ENCODE peak calls at places on chromosomes 12 and 14, in five cellular contexts. One of them, this sample, is unnamed.

GRCh38 chr14:101991336-101991735 is 27.0 kb downstream of the DYNC1H1 start:
- DNase-seq in stimulated activated naive CD4-positive, alpha-beta T cell: no peak
- DNase-seq in NCI-H1417: no peak
- DNase-seq in GM03348: no peak
- DNase-seq in effector memory CD8-positive, alpha-beta T cell: no peak
- DNase-seq in this sample: no peak

GRCh38 chr14:22898302-22898894 is 15.4 kb downstream of the REM2 start:
- DNase-seq in stimulated activated naive CD4-positive, alpha-beta T cell: no peak
- DNase-seq in NCI-H1417: no peak
- DNase-seq in GM03348: peak
- DNase-seq in effector memory CD8-positive, alpha-beta T cell: no peak
- DNase-seq in this sample: peak

GRCh38 chr12:124786065-124786964 is 77.3 kb downstream of the SCARB1 start:
- DNase-seq in NCI-H1417: peak
- DNase-seq in effector memory CD8-positive, alpha-beta T cell: no peak
- DNase-seq in stimulated activated naive CD4-positive, alpha-beta T cell: no peak
- DNase-seq in GM03348: peak
- DNase-seq in this sample: peak

GRCh38 chr12:111925171-111925570 is 83.1 kb downstream of the MAPKAPK5 start:
- DNase-seq in stimulated activated naive CD4-positive, alpha-beta T cell: no peak
- DNase-seq in NCI-H1417: no peak
- DNase-seq in effector memory CD8-positive, alpha-beta T cell: no peak
- DNase-seq in GM03348: no peak
- DNase-seq in this sample: no peak

GRCh38 chr14:92728781-92729364 is 19.6 kb downstream of the LGMN start:
- DNase-seq in NCI-H1417: peak
- DNase-seq in GM03348: no peak
- DNase-seq in effector memory CD8-positive, alpha-beta T cell: no peak
- DNase-seq in stimulated activated naive CD4-positive, alpha-beta T cell: no peak
- DNase-seq in this sample: no peak

GRCh38 chr14:59356783-59357182 is 108.4 kb downstream of the GPR135 start:
- DNase-seq in NCI-H1417: no peak
- DNase-seq in effector memory CD8-positive, alpha-beta T cell: no peak
- DNase-seq in GM03348: no peak
- DNase-seq in stimulated activated naive CD4-positive, alpha-beta T cell: no peak
- DNase-seq in this sample: no peak

GRCh38 chr14:63012171-63012570 is 33.1 kb downstream of the KCNH5 start:
- DNase-seq in stimulated activated naive CD4-positive, alpha-beta T cell: no peak
- DNase-seq in GM03348: no peak
- DNase-seq in effector memory CD8-positive, alpha-beta T cell: no peak
- DNase-seq in NCI-H1417: no peak
- DNase-seq in this sample: no peak

GRCh38 chr14:69910871-69911270 is 31.7 kb downstream of the SMOC1 start:
- DNase-seq in stimulated activated naive CD4-positive, alpha-beta T cell: no peak
- DNase-seq in NCI-H1417: no peak
- DNase-seq in effector memory CD8-positive, alpha-beta T cell: no peak
- DNase-seq in GM03348: no peak
- DNase-seq in this sample: no peak

GRCh38 chr14:102592969-102593840 is 756 bp downstream of the RCOR1 start:
- DNase-seq in GM03348: peak
- DNase-seq in effector memory CD8-positive, alpha-beta T cell: peak
- DNase-seq in NCI-H1417: peak
- DNase-seq in stimulated activated naive CD4-positive, alpha-beta T cell: peak
- DNase-seq in this sample: no peak

GRCh38 chr14:93538411-93538810 is 107.7 kb downstream of the UNC79 start:
- DNase-seq in stimulated activated naive CD4-positive, alpha-beta T cell: no peak
- DNase-seq in GM03348: no peak
- DNase-seq in effector memory CD8-positive, alpha-beta T cell: no peak
- DNase-seq in NCI-H1417: peak
- DNase-seq in this sample: peak

GRCh38 chr12:117091758-117092510 is 7.3 kb downstream of the TESC start:
- DNase-seq in NCI-H1417: no peak
- DNase-seq in effector memory CD8-positive, alpha-beta T cell: no peak
- DNase-seq in GM03348: no peak
- DNase-seq in stimulated activated naive CD4-positive, alpha-beta T cell: no peak
- DNase-seq in this sample: no peak

GRCh38 chr12:128531153-128531552 is 264.2 kb downstream of the TMEM132C start:
- DNase-seq in stimulated activated naive CD4-positive, alpha-beta T cell: no peak
- DNase-seq in GM03348: no peak
- DNase-seq in NCI-H1417: no peak
- DNase-seq in effector memory CD8-positive, alpha-beta T cell: no peak
- DNase-seq in this sample: no peak

GRCh38 chr14:69042309-69043006 is 63.4 kb upstream of the ACTN1 start:
- DNase-seq in effector memory CD8-positive, alpha-beta T cell: no peak
- DNase-seq in NCI-H1417: no peak
- DNase-seq in stimulated activated naive CD4-positive, alpha-beta T cell: no peak
- DNase-seq in GM03348: no peak
- DNase-seq in this sample: no peak

GRCh38 chr12:69648476-69648875 is 37.8 kb upstream of the LRRC10 start:
- DNase-seq in NCI-H1417: no peak
- DNase-seq in effector memory CD8-positive, alpha-beta T cell: no peak
- DNase-seq in GM03348: peak
- DNase-seq in stimulated activated naive CD4-positive, alpha-beta T cell: no peak
- DNase-seq in this sample: peak

GRCh38 chr12:121550974-121551631 is 29.7 kb downstream of the KDM2B start:
- DNase-seq in GM03348: no peak
- DNase-seq in effector memory CD8-positive, alpha-beta T cell: no peak
- DNase-seq in NCI-H1417: no peak
- DNase-seq in stimulated activated naive CD4-positive, alpha-beta T cell: no peak
- DNase-seq in this sample: no peak

GRCh38 chr12:94145231-94145979 is 3.0 kb upstream of the PLXNC1 start:
- DNase-seq in NCI-H1417: peak
- DNase-seq in effector memory CD8-positive, alpha-beta T cell: no peak
- DNase-seq in stimulated activated naive CD4-positive, alpha-beta T cell: no peak
- DNase-seq in GM03348: peak
- DNase-seq in this sample: peak

GRCh38 chr12:92068441-92068840 is 77.2 kb downstream of the BTG1 start:
- DNase-seq in stimulated activated naive CD4-positive, alpha-beta T cell: no peak
- DNase-seq in NCI-H1417: peak
- DNase-seq in effector memory CD8-positive, alpha-beta T cell: no peak
- DNase-seq in GM03348: no peak
- DNase-seq in this sample: no peak

GRCh38 chr14:24634158-24634557 is at the start of gene GZMB:
- DNase-seq in stimulated activated naive CD4-positive, alpha-beta T cell: no peak
- DNase-seq in effector memory CD8-positive, alpha-beta T cell: peak
- DNase-seq in GM03348: no peak
- DNase-seq in NCI-H1417: no peak
- DNase-seq in this sample: no peak

GRCh38 chr12:51686727-51687126 is 95.7 kb downstream of the SCN8A start:
- DNase-seq in GM03348: peak
- DNase-seq in effector memory CD8-positive, alpha-beta T cell: no peak
- DNase-seq in stimulated activated naive CD4-positive, alpha-beta T cell: no peak
- DNase-seq in NCI-H1417: no peak
- DNase-seq in this sample: peak

GRCh38 chr12:96224219-96224615 is 30.0 kb downstream of the ELK3 start:
- DNase-seq in effector memory CD8-positive, alpha-beta T cell: no peak
- DNase-seq in NCI-H1417: no peak
- DNase-seq in stimulated activated naive CD4-positive, alpha-beta T cell: no peak
- DNase-seq in GM03348: no peak
- DNase-seq in this sample: no peak

GRCh38 chr14:63717704-63718103 is 10.2 kb downstream of the SGPP1 start:
- DNase-seq in GM03348: peak
- DNase-seq in effector memory CD8-positive, alpha-beta T cell: no peak
- DNase-seq in NCI-H1417: peak
- DNase-seq in stimulated activated naive CD4-positive, alpha-beta T cell: peak
- DNase-seq in this sample: peak

GRCh38 chr12:47356129-47356622 is 276.4 kb upstream of the AMIGO2 start:
- DNase-seq in effector memory CD8-positive, alpha-beta T cell: no peak
- DNase-seq in GM03348: no peak
- DNase-seq in stimulated activated naive CD4-positive, alpha-beta T cell: no peak
- DNase-seq in NCI-H1417: no peak
- DNase-seq in this sample: no peak

GRCh38 chr14:104512771-104513640 is 66.6 kb upstream of the C14orf180 start:
- DNase-seq in stimulated activated naive CD4-positive, alpha-beta T cell: no peak
- DNase-seq in GM03348: no peak
- DNase-seq in NCI-H1417: no peak
- DNase-seq in effector memory CD8-positive, alpha-beta T cell: no peak
- DNase-seq in this sample: no peak